ENCODE peak calls at places on chromosomes 3 and 15, in six cellular contexts. U is lower lobe of right lung, N is heart right ventricle, Q is cardiac muscle cell, S is body of pancreas, O is GM23338. M is an unnamed sample.

GRCh38 chr15:49424954-49425353 is 1.9 kb downstream of the FGF7 start:
- DNase-seq in U (no peak), N (no peak), Q (no peak), S (no peak), O (no peak), M (no peak)

GRCh38 chr3:87733671-87734367 is 325.0 kb downstream of the CGGBP1 start:
- DNase-seq in O (peak), S (no peak), Q (no peak), U (no peak), N (no peak), M (no peak)

GRCh38 chr3:178445139-178445538 is 91.1 kb upstream of the KCNMB2 start:
- DNase-seq in N (no peak), U (no peak), S (no peak), O (no peak), Q (no peak), M (no peak)

GRCh38 chr3:52769786-52770445 is 824 bp downstream of the NEK4 start:
- DNase-seq in Q (peak), N (no peak), U (no peak), S (no peak), O (peak), M (no peak)

GRCh38 chr3:46943237-46944187 is 33.0 kb downstream of the CCDC12 start:
- DNase-seq in O (no peak), U (peak), Q (no peak), S (peak), N (no peak), M (no peak)

GRCh38 chr15:82944038-82944437 is 8.5 kb downstream of the HOMER2 start:
- DNase-seq in U (no peak), Q (no peak), S (no peak), O (no peak), N (no peak), M (no peak)

GRCh38 chr3:148943531-148944200 is 47.7 kb upstream of the GYG1 start:
- DNase-seq in Q (peak), O (peak), S (peak), U (no peak), N (no peak), M (peak)

GRCh38 chr3:9808345-9809037 is 1.6 kb upstream of the TTLL3 start:
- DNase-seq in S (no peak), O (peak), Q (peak), U (no peak), N (no peak), M (peak)

GRCh38 chr15:78154955-78155354 is 5.8 kb downstream of the IDH3A start:
- DNase-seq in O (no peak), N (no peak), S (no peak), Q (no peak), U (no peak), M (no peak)

GRCh38 chr15:49831206-49831965 is 210.5 kb downstream of the DTWD1 start:
- DNase-seq in S (peak), Q (peak), U (no peak), N (peak), O (no peak), M (no peak)

GRCh38 chr15:68244235-68244634 is 14.7 kb upstream of the CLN6 start:
- DNase-seq in S (no peak), Q (no peak), O (no peak), U (no peak), N (no peak), M (no peak)

GRCh38 chr3:117761992-117762944 is 1052.7 kb downstream of the TUSC7 start:
- DNase-seq in S (no peak), Q (no peak), N (no peak), U (no peak), O (no peak), M (no peak)

GRCh38 chr3:62546266-62546665 is 172.9 kb upstream of the FEZF2 start:
- DNase-seq in N (no peak), S (no peak), U (no peak), Q (no peak), O (no peak), M (no peak)

GRCh38 chr3:15964605-15965061 is 166.9 kb upstream of the ANKRD28 start:
- DNase-seq in O (peak), S (peak), U (no peak), N (no peak), Q (peak), M (peak)

GRCh38 chr3:23926736-23927135 is 9.8 kb downstream of the RPL15 start:
- DNase-seq in U (no peak), Q (peak), S (no peak), N (no peak), O (no peak), M (no peak)
- TF ChIP-seq CTCF in U (no peak), Q (peak), S (no peak), N (no peak), O (peak), M (no peak)

GRCh38 chr3:197734667-197735318 is 1.9 kb downstream of the RUBCN start:
- DNase-seq in U (no peak), S (no peak), Q (no peak), O (no peak), N (no peak), M (no peak)
- H3K27ac ChIP-seq in U (peak), S (no peak), Q (no peak), O (no peak), N (no peak), M (no peak)

GRCh38 chr15:70120954-70121655 is 23.4 kb upstream of the TLE3 start:
- DNase-seq in S (no peak), O (no peak), N (no peak), U (no peak), Q (no peak), M (no peak)
- TF ChIP-seq CTCF in S (no peak), O (no peak), N (no peak), U (no peak), Q (no peak), M (no peak)

DNA sequence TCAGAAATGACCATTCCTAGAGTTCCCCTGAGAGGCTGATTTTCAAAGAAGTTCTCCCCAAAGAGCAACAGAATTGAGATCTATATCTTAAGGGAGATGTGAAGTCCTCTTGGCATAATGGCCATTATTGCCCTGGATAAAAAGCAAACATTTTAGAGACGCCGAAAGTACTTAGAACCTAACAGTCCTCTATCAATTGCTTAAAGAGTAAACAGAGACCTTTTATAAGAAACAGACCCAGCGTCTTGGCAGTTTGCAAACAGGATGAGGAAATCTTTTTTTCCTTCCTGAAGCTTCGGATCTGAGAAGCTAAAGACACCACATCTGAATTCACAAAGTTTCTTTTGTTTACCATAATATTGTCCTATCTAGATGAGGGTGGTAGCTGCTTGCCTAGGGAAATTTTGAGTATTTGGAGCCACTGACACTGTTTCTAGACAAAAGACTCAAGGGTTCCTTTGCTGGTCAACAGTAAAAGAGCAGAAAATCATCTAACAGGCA is 59.9 kb upstream of the LIMD1 start:
- DNase-seq in S (no peak), O (no peak), N (no peak), U (no peak), Q (no peak), M (no peak)
- H3K27ac ChIP-seq in S (no peak), O (no peak), N (no peak), U (peak), Q (no peak), M (no peak)